ENCODE peak calls at places on chromosomes 6 and 20, in four cellular contexts. One of them, this sample, is unnamed.

GRCh38 chr6:80610821-80611220 is 504.4 kb downstream of the BCKDHB start:
- DNase-seq in H1: no peak
- DNase-seq in HepG2: no peak
- DNase-seq in GM12878: no peak
- DNase-seq in this sample: no peak

GRCh38 chr6:3825331-3825831 is 23.8 kb upstream of the FAM50B start:
- DNase-seq in H1: peak; percentile 77
- DNase-seq in GM12878: no peak
- DNase-seq in HepG2: peak; percentile 77
- DNase-seq in this sample: no peak

GRCh38 chr6:90460067-90460466 is 126.8 kb downstream of the MAP3K7 start:
- DNase-seq in H1: no peak
- DNase-seq in GM12878: no peak
- DNase-seq in HepG2: no peak
- DNase-seq in this sample: no peak

GRCh38 chr6:137881522-137881886 is 14.4 kb downstream of the TNFAIP3 start:
- DNase-seq in GM12878: no peak
- DNase-seq in HepG2: no peak
- DNase-seq in H1: no peak
- DNase-seq in this sample: no peak

GRCh38 chr20:58048096-58048702 is 180.3 kb downstream of the ANKRD60 start:
- DNase-seq in H1: peak; percentile 57
- DNase-seq in HepG2: peak; percentile 16
- DNase-seq in GM12878: no peak
- DNase-seq in this sample: peak; percentile 57

GRCh38 chr6:23180504-23181293 is 611.3 kb downstream of the HDGFL1 start:
- DNase-seq in HepG2: no peak
- DNase-seq in H1: no peak
- DNase-seq in GM12878: no peak
- DNase-seq in this sample: no peak

GRCh38 chr6:98636941-98637340 is 197.4 kb upstream of the POU3F2 start:
- DNase-seq in HepG2: no peak
- DNase-seq in GM12878: no peak
- DNase-seq in H1: no peak
- DNase-seq in this sample: peak; percentile 36

GRCh38 chr6:169981969-169982368 is 230.5 kb downstream of the ERMARD start:
- DNase-seq in H1: no peak
- DNase-seq in HepG2: no peak
- DNase-seq in GM12878: no peak
- DNase-seq in this sample: no peak

GRCh38 chr6:107624541-107624940 is 134.6 kb downstream of the SOBP start:
- DNase-seq in HepG2: no peak
- DNase-seq in GM12878: no peak
- DNase-seq in H1: no peak
- DNase-seq in this sample: no peak

DNA sequence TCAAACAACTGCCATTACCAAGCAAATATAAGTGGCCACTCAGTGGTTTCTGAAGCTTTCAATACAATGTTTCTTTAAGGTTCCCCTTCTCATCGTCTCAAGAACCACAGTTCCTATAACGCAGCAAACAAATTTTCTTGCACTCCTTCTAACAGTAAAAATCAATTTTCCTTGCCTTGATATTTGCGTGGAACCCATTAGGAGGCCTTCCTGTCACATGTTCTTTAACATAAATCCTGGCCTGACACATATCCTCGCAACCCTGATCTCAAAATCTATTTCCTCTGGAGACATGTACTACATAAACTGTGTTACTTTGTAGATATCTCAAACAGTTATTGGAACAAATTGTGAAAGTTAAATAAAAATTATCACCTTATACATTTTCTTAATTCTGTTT is 65.9 kb upstream of the MANEA start:
- DNase-seq in GM12878: no peak
- DNase-seq in HepG2: no peak
- DNase-seq in H1: no peak
- DNase-seq in this sample: no peak
- TF ChIP-seq SUZ12 in GM12878: no peak
- TF ChIP-seq SUZ12 in HepG2: no peak
- TF ChIP-seq SUZ12 in H1: no peak
- TF ChIP-seq SUZ12 in this sample: no peak

DNA sequence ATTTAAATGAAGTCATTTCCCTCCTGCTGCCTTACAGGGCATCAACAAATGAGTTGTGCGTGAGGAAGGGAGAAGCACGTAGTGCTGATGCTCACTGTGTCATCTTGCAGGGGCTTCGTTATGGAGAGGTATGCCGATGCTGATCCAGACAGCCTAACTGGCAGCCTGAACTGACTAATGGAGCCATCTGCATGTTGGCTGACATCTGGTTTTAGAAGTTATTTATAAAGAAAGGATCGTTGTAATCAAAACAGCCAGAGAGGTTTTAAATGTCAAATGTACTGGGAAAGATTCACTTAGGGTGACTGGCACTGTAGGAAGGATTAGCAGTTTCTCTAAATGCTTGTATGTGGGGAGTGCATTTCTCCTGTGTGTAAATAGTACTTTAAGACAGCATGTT is 54.6 kb downstream of the FARS2 start:
- DNase-seq in HepG2: no peak
- DNase-seq in GM12878: no peak
- DNase-seq in H1: no peak
- DNase-seq in this sample: no peak
- TF ChIP-seq ZNF274 in HepG2: no peak
- TF ChIP-seq ZNF274 in GM12878: no peak
- TF ChIP-seq ZNF274 in H1: no peak
- TF ChIP-seq ZNF274 in this sample: no peak

GRCh38 chr20:54085425-54085824 is 15.0 kb upstream of the BCAS1 start:
- DNase-seq in GM12878: no peak
- DNase-seq in HepG2: no peak
- DNase-seq in H1: no peak
- DNase-seq in this sample: no peak
- H3K4me1 ChIP-seq in GM12878: peaks cover 20% of the 10 kb centered on the region
- H3K4me1 ChIP-seq in HepG2: peaks cover 31% of the 10 kb centered on the region
- H3K4me1 ChIP-seq in H1: no peaks in the 10 kb centered on the region
- H3K4me1 ChIP-seq in this sample: peaks cover 3% of the 10 kb centered on the region

DNA sequence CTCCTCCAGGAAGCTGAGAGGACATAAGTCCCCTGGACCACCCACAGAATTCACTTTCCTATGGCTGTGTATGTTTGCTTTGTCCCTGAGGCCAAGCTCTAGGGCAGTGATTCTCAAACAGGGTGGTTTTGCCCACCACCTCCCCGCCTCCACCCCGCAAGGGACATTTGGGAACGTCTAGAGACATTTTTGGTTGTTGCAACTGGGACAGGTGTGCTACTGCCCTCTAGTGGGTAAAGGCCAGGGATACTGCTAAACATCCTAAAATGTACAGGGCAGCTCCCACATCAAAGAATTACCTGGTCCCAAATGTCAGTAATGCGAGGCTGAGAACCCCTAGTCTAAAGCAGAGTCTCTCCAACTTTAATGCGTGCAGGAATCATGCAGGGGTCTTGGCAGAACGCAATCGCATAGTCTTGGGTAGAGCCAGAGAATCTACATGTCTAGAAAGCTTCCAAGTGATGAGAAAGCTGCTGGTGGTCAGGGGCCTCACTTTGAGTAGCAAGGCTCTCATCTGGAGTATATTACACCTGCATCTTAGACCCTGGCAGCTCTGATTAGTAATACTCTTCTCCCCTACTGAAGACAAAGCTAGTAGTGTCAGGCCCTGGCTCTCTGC is 5.1 kb downstream of the KCNS1 start:
- DNase-seq in HepG2: peak; percentile 69
- DNase-seq in GM12878: peak; percentile 27
- DNase-seq in H1: peak; percentile 76
- DNase-seq in this sample: peak; percentile 63
- TF ChIP-seq SUZ12 in HepG2: no peak
- TF ChIP-seq SUZ12 in GM12878: no peak
- TF ChIP-seq SUZ12 in H1: no peak
- TF ChIP-seq SUZ12 in this sample: no peak

GRCh38 chr6:168746013-168746412 is 305.0 kb downstream of the SMOC2 start:
- DNase-seq in GM12878: no peak
- DNase-seq in HepG2: no peak
- DNase-seq in H1: no peak
- DNase-seq in this sample: no peak

GRCh38 chr6:168744866-168745265 is 303.9 kb downstream of the SMOC2 start:
- DNase-seq in HepG2: no peak
- DNase-seq in GM12878: no peak
- DNase-seq in H1: no peak
- DNase-seq in this sample: no peak

GRCh38 chr6:168739381-168739780 is 298.4 kb downstream of the SMOC2 start:
- DNase-seq in HepG2: no peak
- DNase-seq in GM12878: no peak
- DNase-seq in H1: no peak
- DNase-seq in this sample: no peak

GRCh38 chr6:168741305-168741704 is 300.3 kb downstream of the SMOC2 start:
- DNase-seq in HepG2: no peak
- DNase-seq in H1: no peak
- DNase-seq in GM12878: no peak
- DNase-seq in this sample: no peak

DNA sequence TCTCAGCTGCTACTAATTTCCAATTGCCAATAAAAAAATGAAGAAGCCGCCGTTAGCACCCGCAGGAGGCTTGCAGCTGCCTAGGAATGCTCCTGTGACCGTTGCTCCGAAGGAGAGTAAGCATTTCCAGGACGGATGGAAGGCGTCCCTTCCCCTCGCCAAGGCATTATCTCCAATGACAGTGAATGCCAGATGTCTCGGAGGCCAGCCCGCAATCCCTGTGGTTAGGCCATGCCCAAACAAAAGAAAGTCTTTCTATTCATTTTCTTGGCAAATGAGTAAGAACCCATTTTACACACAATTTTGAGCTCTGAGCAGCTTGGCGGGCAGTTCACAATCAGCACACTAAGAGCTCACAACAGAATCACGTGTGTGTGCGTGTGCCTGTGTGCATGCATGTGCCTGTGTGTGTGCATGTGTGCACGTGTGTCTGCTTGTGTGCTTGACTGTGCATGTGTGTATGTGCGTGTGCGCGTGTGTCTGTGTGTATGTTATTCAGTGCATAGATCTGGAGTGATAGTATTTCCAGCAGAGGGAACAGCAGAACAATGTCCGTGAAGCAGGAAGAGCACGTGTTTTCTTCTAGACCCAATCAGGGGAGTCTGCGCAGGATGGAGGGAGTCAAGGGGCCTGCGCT is 301.3 kb downstream of the SMOC2 start:
- DNase-seq in H1: no peak
- DNase-seq in GM12878: no peak
- DNase-seq in HepG2: no peak
- DNase-seq in this sample: no peak
- TF ChIP-seq ZNF274 in H1: no peak
- TF ChIP-seq ZNF274 in GM12878: no peak
- TF ChIP-seq ZNF274 in HepG2: no peak
- TF ChIP-seq ZNF274 in this sample: no peak